ENCODE peak calls at places on chromosome 20, in four cellular contexts. One of them, this sample, is unnamed.
A peak's percentile ranks its signal among the peaks of the same experiment; 100 is the strongest.

GRCh38 chr20:51602131-51602530 is 59.6 kb upstream of the NFATC2 start:
- DNase-seq in IMR-90: no peak
- DNase-seq in AG10803: no peak
- DNase-seq in effector memory CD4-positive, alpha-beta T cell: no peak
- DNase-seq in this sample: no peak

GRCh38 chr20:64048402-64049044 is 916 bp downstream of the SOX18 start:
- DNase-seq in IMR-90: no peak
- DNase-seq in AG10803: no peak
- DNase-seq in effector memory CD4-positive, alpha-beta T cell: no peak
- DNase-seq in this sample: no peak

GRCh38 chr20:63952210-63952535 is 4.0 kb downstream of the UCKL1 start:
- DNase-seq in IMR-90: no peak
- DNase-seq in AG10803: no peak
- DNase-seq in effector memory CD4-positive, alpha-beta T cell: no peak
- DNase-seq in this sample: no peak

GRCh38 chr20:62524486-62524885 is 48.7 kb upstream of the GATA5 start:
- DNase-seq in IMR-90: peak; percentile 6
- DNase-seq in AG10803: peak; percentile 1
- DNase-seq in effector memory CD4-positive, alpha-beta T cell: no peak
- DNase-seq in this sample: peak; percentile 23

GRCh38 chr20:13139459-13140150 is 81.5 kb upstream of the ISM1 start:
- DNase-seq in IMR-90: no peak
- DNase-seq in AG10803: peak; percentile 27
- DNase-seq in effector memory CD4-positive, alpha-beta T cell: no peak
- DNase-seq in this sample: no peak

GRCh38 chr20:22048241-22048640 is 342.8 kb downstream of the PAX1 start:
- DNase-seq in IMR-90: no peak
- DNase-seq in AG10803: no peak
- DNase-seq in effector memory CD4-positive, alpha-beta T cell: no peak
- DNase-seq in this sample: no peak

GRCh38 chr20:40160151-40160550 is 528.9 kb downstream of the MAFB start:
- DNase-seq in IMR-90: peak; percentile 23
- DNase-seq in AG10803: peak; percentile 65
- DNase-seq in effector memory CD4-positive, alpha-beta T cell: no peak
- DNase-seq in this sample: peak; percentile 51

GRCh38 chr20:17843246-17844132 is 125.1 kb downstream of the SNX5 start:
- DNase-seq in IMR-90: peak; percentile 97
- DNase-seq in AG10803: peak; percentile 93
- DNase-seq in effector memory CD4-positive, alpha-beta T cell: no peak
- DNase-seq in this sample: peak; percentile 98

GRCh38 chr20:53609501-53610445 is 16.1 kb upstream of the ZNF217 start:
- DNase-seq in IMR-90: peak; percentile 63
- DNase-seq in AG10803: peak; percentile 45
- DNase-seq in effector memory CD4-positive, alpha-beta T cell: peak; percentile 19
- DNase-seq in this sample: peak; percentile 51

GRCh38 chr20:58135441-58136170 is 92.8 kb downstream of the ANKRD60 start:
- DNase-seq in IMR-90: no peak
- DNase-seq in AG10803: no peak
- DNase-seq in effector memory CD4-positive, alpha-beta T cell: no peak
- DNase-seq in this sample: no peak

GRCh38 chr20:58308290-58308679 is 1.2 kb upstream of the RAB22A start:
- DNase-seq in IMR-90: no peak
- DNase-seq in AG10803: peak; percentile 17
- DNase-seq in effector memory CD4-positive, alpha-beta T cell: no peak
- DNase-seq in this sample: no peak

GRCh38 chr20:361562-361961 is 14.7 kb downstream of the NRSN2 start:
- DNase-seq in IMR-90: no peak
- DNase-seq in AG10803: no peak
- DNase-seq in effector memory CD4-positive, alpha-beta T cell: no peak
- DNase-seq in this sample: no peak

GRCh38 chr20:46688151-46689081 is 828 bp downstream of the TP53RK start:
- DNase-seq in IMR-90: peak; percentile 33
- DNase-seq in AG10803: no peak
- DNase-seq in effector memory CD4-positive, alpha-beta T cell: no peak
- DNase-seq in this sample: peak; percentile 63

GRCh38 chr20:61500791-61501321 is 248.8 kb downstream of the CDH4 start:
- DNase-seq in IMR-90: peak; percentile 54
- DNase-seq in AG10803: peak; percentile 22
- DNase-seq in effector memory CD4-positive, alpha-beta T cell: no peak
- DNase-seq in this sample: peak; percentile 14

GRCh38 chr20:58504566-58504965 is 10.6 kb downstream of the APCDD1L start:
- DNase-seq in IMR-90: no peak
- DNase-seq in AG10803: no peak
- DNase-seq in effector memory CD4-positive, alpha-beta T cell: no peak
- DNase-seq in this sample: no peak

GRCh38 chr20:354298-354977 is 7.5 kb downstream of the NRSN2 start:
- DNase-seq in IMR-90: peak; percentile 67
- DNase-seq in AG10803: peak; percentile 68
- DNase-seq in effector memory CD4-positive, alpha-beta T cell: peak; percentile 63
- DNase-seq in this sample: peak; percentile 83

GRCh38 chr20:4183361-4183760 is 168.0 kb upstream of the RNF24 start:
- DNase-seq in IMR-90: no peak
- DNase-seq in AG10803: no peak
- DNase-seq in effector memory CD4-positive, alpha-beta T cell: no peak
- DNase-seq in this sample: no peak

GRCh38 chr20:61112515-61112914 is 139.5 kb upstream of the CDH4 start:
- DNase-seq in IMR-90: peak; percentile 12
- DNase-seq in AG10803: peak; percentile 26
- DNase-seq in effector memory CD4-positive, alpha-beta T cell: no peak
- DNase-seq in this sample: no peak

GRCh38 chr20:58228484-58229197 is at the start of gene ANKRD60:
- DNase-seq in IMR-90: peak; percentile 73
- DNase-seq in AG10803: peak; percentile 13
- DNase-seq in effector memory CD4-positive, alpha-beta T cell: peak; percentile 32
- DNase-seq in this sample: no peak

GRCh38 chr20:346640-347316 is at the start of gene NRSN2:
- DNase-seq in IMR-90: peak; percentile 62
- DNase-seq in AG10803: peak; percentile 66
- DNase-seq in effector memory CD4-positive, alpha-beta T cell: no peak
- DNase-seq in this sample: peak; percentile 55

GRCh38 chr20:19047040-19047950 is 165.1 kb upstream of the SLC24A3 start:
- DNase-seq in IMR-90: no peak
- DNase-seq in AG10803: no peak
- DNase-seq in effector memory CD4-positive, alpha-beta T cell: no peak
- DNase-seq in this sample: no peak

GRCh38 chr20:56504373-56505005 is 20.1 kb upstream of the FAM209A start:
- DNase-seq in IMR-90: no peak
- DNase-seq in AG10803: no peak
- DNase-seq in effector memory CD4-positive, alpha-beta T cell: no peak
- DNase-seq in this sample: no peak

GRCh38 chr20:56697476-56697875 is 68.4 kb downstream of the TFAP2C start:
- DNase-seq in IMR-90: no peak
- DNase-seq in AG10803: no peak
- DNase-seq in effector memory CD4-positive, alpha-beta T cell: no peak
- DNase-seq in this sample: no peak

GRCh38 chr20:62025394-62025793 is 40.3 kb downstream of the TAF4 start:
- DNase-seq in IMR-90: no peak
- DNase-seq in AG10803: peak; percentile 21
- DNase-seq in effector memory CD4-positive, alpha-beta T cell: no peak
- DNase-seq in this sample: no peak

GRCh38 chr20:2114990-2115681 is 13.5 kb downstream of the STK35 start:
- DNase-seq in IMR-90: peak; percentile 72
- DNase-seq in AG10803: peak; percentile 31
- DNase-seq in effector memory CD4-positive, alpha-beta T cell: no peak
- DNase-seq in this sample: peak; percentile 33

GRCh38 chr20:32780749-32781402 is 18.7 kb downstream of the DNMT3B start:
- DNase-seq in IMR-90: no peak
- DNase-seq in AG10803: no peak
- DNase-seq in effector memory CD4-positive, alpha-beta T cell: no peak
- DNase-seq in this sample: no peak

GRCh38 chr20:41149679-41150131 is 12.4 kb downstream of the PLCG1 start:
- DNase-seq in IMR-90: peak; percentile 71
- DNase-seq in AG10803: peak; percentile 47
- DNase-seq in effector memory CD4-positive, alpha-beta T cell: no peak
- DNase-seq in this sample: peak; percentile 57

GRCh38 chr20:53708129-53708968 is 114.7 kb upstream of the ZNF217 start:
- DNase-seq in IMR-90: peak; percentile 85
- DNase-seq in AG10803: peak; percentile 91
- DNase-seq in effector memory CD4-positive, alpha-beta T cell: no peak
- DNase-seq in this sample: peak; percentile 27

GRCh38 chr20:17871181-17871580 is 97.4 kb downstream of the SNX5 start:
- DNase-seq in IMR-90: peak; percentile 48
- DNase-seq in AG10803: peak; percentile 60
- DNase-seq in effector memory CD4-positive, alpha-beta T cell: no peak
- DNase-seq in this sample: peak; percentile 35

GRCh38 chr20:34986311-34987287 is 30.9 kb downstream of the MYH7B start:
- DNase-seq in IMR-90: no peak
- DNase-seq in AG10803: no peak
- DNase-seq in effector memory CD4-positive, alpha-beta T cell: no peak
- DNase-seq in this sample: peak; percentile 9

GRCh38 chr20:20102859-20103258 is 50.5 kb downstream of the CFAP61 start:
- DNase-seq in IMR-90: no peak
- DNase-seq in AG10803: no peak
- DNase-seq in effector memory CD4-positive, alpha-beta T cell: no peak
- DNase-seq in this sample: no peak

GRCh38 chr20:2840967-2841531 is 504 bp downstream of the VPS16 start:
- DNase-seq in IMR-90: peak; percentile 72
- DNase-seq in AG10803: peak; percentile 72
- DNase-seq in effector memory CD4-positive, alpha-beta T cell: no peak
- DNase-seq in this sample: peak; percentile 62

GRCh38 chr20:39474829-39475228 is 512.7 kb downstream of the DHX35 start:
- DNase-seq in IMR-90: no peak
- DNase-seq in AG10803: no peak
- DNase-seq in effector memory CD4-positive, alpha-beta T cell: no peak
- DNase-seq in this sample: no peak

GRCh38 chr20:50005378-50006020 is 22.7 kb downstream of the SNAI1 start:
- DNase-seq in IMR-90: no peak
- DNase-seq in AG10803: no peak
- DNase-seq in effector memory CD4-positive, alpha-beta T cell: no peak
- DNase-seq in this sample: peak; percentile 49

GRCh38 chr20:50007369-50007768 is 24.6 kb downstream of the SNAI1 start:
- DNase-seq in IMR-90: no peak
- DNase-seq in AG10803: no peak
- DNase-seq in effector memory CD4-positive, alpha-beta T cell: no peak
- DNase-seq in this sample: no peak

GRCh38 chr20:50004175-50004574 is 21.4 kb downstream of the SNAI1 start:
- DNase-seq in IMR-90: no peak
- DNase-seq in AG10803: no peak
- DNase-seq in effector memory CD4-positive, alpha-beta T cell: no peak
- DNase-seq in this sample: peak; percentile 58

GRCh38 chr20:50009521-50010454 is 27.0 kb downstream of the SNAI1 start:
- DNase-seq in IMR-90: no peak
- DNase-seq in AG10803: no peak
- DNase-seq in effector memory CD4-positive, alpha-beta T cell: no peak
- DNase-seq in this sample: no peak

GRCh38 chr20:50008007-50008406 is 25.2 kb downstream of the SNAI1 start:
- DNase-seq in IMR-90: no peak
- DNase-seq in AG10803: no peak
- DNase-seq in effector memory CD4-positive, alpha-beta T cell: no peak
- DNase-seq in this sample: no peak
- H3K4me3 ChIP-seq in IMR-90: no peak overlapping the region
- H3K4me3 ChIP-seq in AG10803: no peak overlapping the region
- H3K4me3 ChIP-seq in effector memory CD4-positive, alpha-beta T cell: no peak overlapping the region
- H3K4me3 ChIP-seq in this sample: no peak overlapping the region

GRCh38 chr20:11726021-11726420 is 191.7 kb upstream of the BTBD3 start:
- DNase-seq in IMR-90: no peak
- DNase-seq in AG10803: no peak
- DNase-seq in effector memory CD4-positive, alpha-beta T cell: no peak
- DNase-seq in this sample: no peak
- H3K4me3 ChIP-seq in IMR-90: no peak overlapping the region
- H3K4me3 ChIP-seq in AG10803: no peak overlapping the region
- H3K4me3 ChIP-seq in effector memory CD4-positive, alpha-beta T cell: no peak overlapping the region
- H3K4me3 ChIP-seq in this sample: no peak overlapping the region

GRCh38 chr20:43959079-43959919 is 44.6 kb downstream of the TOX2 start:
- DNase-seq in IMR-90: no peak
- DNase-seq in AG10803: peak; percentile 41
- DNase-seq in effector memory CD4-positive, alpha-beta T cell: peak; percentile 15
- DNase-seq in this sample: no peak
- H3K4me3 ChIP-seq in IMR-90: no peak overlapping the region
- H3K4me3 ChIP-seq in AG10803: no peak overlapping the region
- H3K4me3 ChIP-seq in effector memory CD4-positive, alpha-beta T cell: no peak overlapping the region
- H3K4me3 ChIP-seq in this sample: no peak overlapping the region

DNA sequence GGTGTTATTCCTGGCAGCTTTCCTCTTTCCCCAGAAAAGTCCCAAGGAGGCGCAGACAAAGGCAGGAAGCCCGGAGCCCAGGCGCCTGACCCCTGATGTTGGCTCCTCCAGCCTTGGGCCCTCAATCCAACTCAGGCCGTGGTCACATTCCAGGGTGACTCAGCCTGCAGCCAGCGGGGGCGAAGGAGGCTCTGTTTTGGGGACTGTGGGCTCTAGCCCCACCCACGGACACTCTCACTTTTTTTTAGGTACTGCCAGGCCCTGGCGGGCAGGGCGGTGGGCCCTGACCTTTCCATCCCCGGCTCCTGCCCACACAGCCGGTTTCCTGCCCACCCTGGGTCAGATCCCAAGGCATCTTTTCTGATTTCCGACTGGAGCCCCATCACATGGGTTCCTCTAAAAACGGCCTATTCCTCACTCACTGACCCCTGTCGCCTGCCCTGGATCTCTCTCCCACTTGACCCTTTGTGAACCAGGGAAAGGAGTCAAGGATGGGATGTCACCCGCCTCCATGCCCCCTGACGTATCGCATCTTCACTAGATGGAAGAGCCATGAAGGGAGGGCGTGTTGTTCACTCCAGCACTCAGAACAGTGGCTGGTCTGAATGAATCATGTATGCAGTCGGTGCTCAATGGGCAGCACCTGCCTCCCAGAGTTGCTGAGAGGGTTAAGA is 5.5 kb downstream of the PTGIS start:
- DNase-seq in IMR-90: peak; percentile 84
- DNase-seq in AG10803: peak; percentile 86
- DNase-seq in effector memory CD4-positive, alpha-beta T cell: no peak
- DNase-seq in this sample: peak; percentile 89
- H3K4me3 ChIP-seq in IMR-90: no peak overlapping the region
- H3K4me3 ChIP-seq in AG10803: no peak overlapping the region
- H3K4me3 ChIP-seq in effector memory CD4-positive, alpha-beta T cell: no peak overlapping the region
- H3K4me3 ChIP-seq in this sample: no peak overlapping the region

DNA sequence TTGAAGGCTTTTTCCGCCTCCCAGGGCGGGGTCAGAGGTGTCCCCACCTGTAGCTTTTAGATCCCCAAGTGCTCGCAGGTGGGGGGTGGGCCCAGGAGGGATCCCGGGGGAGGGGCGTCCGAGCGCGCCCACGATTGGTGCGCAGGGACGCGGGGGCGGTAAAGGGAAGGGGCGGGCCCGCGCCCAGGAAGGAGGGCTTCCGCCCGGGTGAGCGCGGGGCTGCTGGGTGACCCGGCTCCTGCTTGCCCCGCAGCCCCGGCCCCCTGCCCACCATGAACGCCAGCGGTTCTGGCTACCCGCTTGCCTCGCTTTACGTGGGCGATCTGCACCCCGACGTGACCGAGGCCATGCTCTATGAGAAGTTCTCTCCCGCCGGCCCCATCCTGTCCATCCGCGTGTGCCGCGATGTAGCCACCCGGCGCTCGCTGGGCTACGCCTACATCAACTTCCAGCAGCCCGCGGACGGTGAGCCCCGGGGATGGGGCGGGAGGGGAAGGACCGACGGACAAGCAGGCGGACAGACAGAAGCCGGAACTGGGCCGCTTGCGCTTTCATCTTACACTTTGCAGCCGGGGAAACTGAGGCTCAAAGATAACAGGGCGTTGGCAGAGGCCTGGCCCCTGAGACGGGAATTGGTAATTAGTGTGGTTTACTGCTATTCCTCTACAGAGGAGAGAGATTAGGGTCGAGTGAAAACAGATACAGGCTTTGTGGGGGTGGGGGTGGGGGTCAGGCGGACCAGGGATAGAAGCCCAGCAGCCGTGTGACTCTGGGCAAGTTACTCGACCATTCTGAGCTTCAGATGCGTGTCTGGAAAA is at the start of gene PABPC1L:
- DNase-seq in IMR-90: peak; percentile 54
- DNase-seq in AG10803: peak; percentile 48
- DNase-seq in effector memory CD4-positive, alpha-beta T cell: peak; percentile 53
- DNase-seq in this sample: peak; percentile 61
- H3K4me3 ChIP-seq in IMR-90: peak within 1 kb of the TSS; percentile 96
- H3K4me3 ChIP-seq in AG10803: peak within 1 kb of the TSS; percentile 74
- H3K4me3 ChIP-seq in effector memory CD4-positive, alpha-beta T cell: peak within 1 kb of the TSS; percentile 65
- H3K4me3 ChIP-seq in this sample: peak within 1 kb of the TSS; percentile 71